ENCODE peak calls at places on chromosomes 4 and X, in four cellular contexts. A, I, T and N are unnamed samples.

GRCh38 chrX:102154900-102155805 is 624 bp downstream of the BEX5 start:
- DNase-seq in A (peak; percentile 6), I (no peak), T (peak; percentile 10), N (no peak)

GRCh38 chr4:89708903-89709361 is 128.0 kb downstream of the SNCA start:
- DNase-seq in A (peak; percentile 40), I (no peak), T (no peak), N (no peak)

GRCh38 chrX:17595456-17596035 is 141.7 kb upstream of the SCML1 start:
- DNase-seq in A (no peak), I (no peak), T (peak; percentile 91), N (no peak)

GRCh38 chrX:10062352-10062751 is 94.4 kb upstream of the CLCN4 start:
- DNase-seq in A (no peak), I (no peak), T (peak; percentile 52), N (no peak)

GRCh38 chr4:10456270-10457254 is 664 bp downstream of the ZNF518B start:
- DNase-seq in A (peak; percentile 50), I (peak; percentile 26), T (peak; percentile 29), N (no peak)

GRCh38 chr4:56026596-56026995 is 77.9 kb downstream of the CEP135 start:
- DNase-seq in A (no peak), I (no peak), T (peak; percentile 81), N (no peak)

GRCh38 chrX:65994519-65995501 is 45.1 kb downstream of the VSIG4 start:
- DNase-seq in A (no peak), I (no peak), T (no peak), N (no peak)

GRCh38 chr4:532588-533317 is 33.7 kb downstream of the PIGG start:
- DNase-seq in A (no peak), I (no peak), T (no peak), N (no peak)

GRCh38 chr4:73967891-73968290 is 13.9 kb downstream of the PF4 start:
- DNase-seq in A (no peak), I (no peak), T (no peak), N (no peak)

GRCh38 chrX:152817082-152817744 is 13.3 kb downstream of the CETN2 start:
- DNase-seq in A (peak; percentile 36), I (no peak), T (peak; percentile 36), N (peak; percentile 40)

GRCh38 chr4:105895324-105895608 is at the start of gene NPNT:
- DNase-seq in A (peak; percentile 79), I (peak; percentile 15), T (no peak), N (no peak)

GRCh38 chr4:150283689-150284088 is 205.4 kb downstream of the DCLK2 start:
- DNase-seq in A (no peak), I (no peak), T (no peak), N (no peak)

GRCh38 chrX:48493890-48494364 is 14.9 kb upstream of the PORCN start:
- DNase-seq in A (peak; percentile 52), I (no peak), T (no peak), N (peak; percentile 33)

GRCh38 chr4:82275431-82276423 is 98.1 kb downstream of the HNRNPD start:
- DNase-seq in A (no peak), I (no peak), T (peak; percentile 16), N (no peak)

GRCh38 chrX:110086916-110087484 is 84.1 kb downstream of the TMEM164 start:
- DNase-seq in A (no peak), I (no peak), T (peak; percentile 92), N (no peak)

GRCh38 chrX:150841466-150842197 is 56.8 kb downstream of the CD99L2 start:
- DNase-seq in A (no peak), I (no peak), T (peak; percentile 85), N (no peak)

GRCh38 chr4:1300466-1301455 is 11.1 kb downstream of the MAEA start:
- DNase-seq in A (no peak), I (peak; percentile 45), T (peak; percentile 80), N (peak; percentile 81)

GRCh38 chr4:113961322-113961698 is 18.1 kb downstream of the ARSJ start:
- DNase-seq in A (no peak), I (no peak), T (peak; percentile 65), N (no peak)

GRCh38 chr4:55592014-55592413 is at the start of gene PDCL2:
- DNase-seq in A (no peak), I (no peak), T (no peak), N (no peak)

GRCh38 chr4:61837395-61837794 is 637.3 kb downstream of the ADGRL3 start:
- DNase-seq in A (no peak), I (no peak), T (no peak), N (no peak)

GRCh38 chr4:4857001-4857808 is 2.3 kb upstream of the MSX1 start:
- DNase-seq in A (no peak), I (no peak), T (no peak), N (no peak)

GRCh38 chrX:48918303-48918643 is 551 bp downstream of the PIM2 start:
- DNase-seq in A (no peak), I (no peak), T (no peak), N (no peak)

GRCh38 chrX:115023139-115023538 is 5.7 kb upstream of the IL13RA2 start:
- DNase-seq in A (no peak), I (no peak), T (peak; percentile 96), N (peak; percentile 88)

GRCh38 chrX:119503484-119503861 is 35.2 kb downstream of the SLC25A5 start:
- DNase-seq in A (no peak), I (no peak), T (peak; percentile 80), N (no peak)

GRCh38 chr4:88104902-88105610 is 53.4 kb downstream of the ABCG2 start:
- DNase-seq in A (no peak), I (no peak), T (peak; percentile 92), N (no peak)

GRCh38 chrX:39815621-39816020 is 282.1 kb downstream of the BCOR start:
- DNase-seq in A (no peak), I (no peak), T (no peak), N (peak; percentile 56)

GRCh38 chr4:102620697-102621497 is 119.7 kb downstream of the NFKB1 start:
- DNase-seq in A (peak; percentile 66), I (no peak), T (peak; percentile 78), N (peak; percentile 78)

GRCh38 chr4:187227907-187228699 is 504.4 kb upstream of the FAT1 start:
- DNase-seq in A (no peak), I (no peak), T (peak; percentile 83), N (no peak)

GRCh38 chrX:8341814-8342590 is 122.6 kb upstream of the VCX3B start:
- DNase-seq in A (no peak), I (no peak), T (peak; percentile 93), N (peak; percentile 0)

GRCh38 chr4:168859888-168860694 is 150.0 kb downstream of the CBR4 start:
- DNase-seq in A (no peak), I (no peak), T (no peak), N (no peak)

GRCh38 chrX:34585561-34585960 is 71.5 kb downstream of the TMEM47 start:
- DNase-seq in A (no peak), I (no peak), T (no peak), N (peak; percentile 94)

GRCh38 chr4:78737020-78737419 is 39.1 kb upstream of the BMP2K start:
- DNase-seq in A (no peak), I (no peak), T (no peak), N (no peak)

GRCh38 chr4:84433603-84434232 is 65.4 kb downstream of the NKX6-1 start:
- DNase-seq in A (no peak), I (no peak), T (no peak), N (no peak)

GRCh38 chrX:104309169-104309568 is 54.4 kb upstream of the ESX1 start:
- DNase-seq in A (no peak), I (no peak), T (no peak), N (no peak)
- TF ChIP-seq CTCF in A (peak; percentile 10), I (no peak), T (no peak), N (no peak)

DNA sequence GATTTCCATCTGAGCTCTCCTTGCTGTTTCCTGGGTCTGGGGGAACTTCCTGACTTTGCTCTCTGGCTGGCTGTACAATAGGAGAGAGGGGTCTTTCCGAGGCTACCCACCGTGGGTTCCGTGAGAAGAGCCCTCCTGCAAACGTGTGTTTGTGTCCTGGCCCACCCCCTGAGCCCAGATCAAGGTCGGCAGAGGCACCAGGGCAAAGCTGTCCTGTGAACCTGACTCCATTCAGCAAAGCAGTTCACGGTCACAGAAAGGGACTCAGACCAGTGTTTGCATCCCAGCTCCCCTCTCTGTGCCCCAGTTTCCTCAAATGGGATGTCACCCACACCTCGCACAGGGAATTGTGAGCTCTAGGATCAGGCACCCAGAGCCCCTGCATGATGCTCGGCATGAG is 97.3 kb upstream of the PSAPL1 start:
- DNase-seq in A (no peak), I (no peak), T (no peak), N (no peak)
- H3K27me3 ChIP-seq in A (no peaks in the 10 kb centered on the region), I (no peaks in the 10 kb centered on the region), T (no peaks in the 10 kb centered on the region), N (no peaks in the 10 kb centered on the region)

DNA sequence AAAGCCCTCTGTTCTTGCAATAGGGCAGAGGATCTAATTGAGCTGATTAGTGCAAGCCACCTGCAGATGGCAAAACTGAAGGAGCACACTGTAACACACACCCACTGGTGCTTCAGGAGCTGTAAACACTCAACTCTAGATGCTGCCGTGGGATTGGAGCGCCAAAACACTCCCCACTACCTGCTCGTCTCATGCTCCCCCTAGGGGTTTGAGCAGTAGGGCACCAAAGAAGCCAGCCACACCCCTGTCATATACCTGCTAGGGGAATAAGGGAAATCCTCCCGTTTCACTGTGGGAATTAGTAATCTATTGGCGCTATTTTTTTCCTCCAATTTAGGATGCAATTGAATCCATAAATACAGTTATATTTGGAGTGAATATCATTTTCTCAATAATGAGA is 360.2 kb downstream of the GLUD2 start:
- DNase-seq in A (no peak), I (no peak), T (no peak), N (no peak)
- TF ChIP-seq CTCF in A (no peak), I (no peak), T (no peak), N (no peak)

GRCh38 chrX:96204928-96205327 is 479.7 kb upstream of the DIAPH2 start:
- DNase-seq in A (no peak), I (no peak), T (no peak), N (no peak)
- H3K27me3 ChIP-seq in A (no peaks in the 10 kb centered on the region), I (no peaks in the 10 kb centered on the region), T (no peaks in the 10 kb centered on the region), N (no peaks in the 10 kb centered on the region)

GRCh38 chrX:24987731-24988130 is 28.0 kb downstream of the ARX start:
- DNase-seq in A (no peak), I (no peak), T (no peak), N (no peak)

GRCh38 chrX:24993887-24994286 is 21.9 kb downstream of the ARX start:
- DNase-seq in A (no peak), I (no peak), T (no peak), N (no peak)

GRCh38 chrX:24985120-24985519 is 30.6 kb downstream of the ARX start:
- DNase-seq in A (no peak), I (no peak), T (no peak), N (no peak)

GRCh38 chrX:24988314-24988713 is 27.5 kb downstream of the ARX start:
- DNase-seq in A (no peak), I (no peak), T (no peak), N (peak; percentile 76)

GRCh38 chrX:24990585-24990984 is 25.2 kb downstream of the ARX start:
- DNase-seq in A (no peak), I (no peak), T (no peak), N (peak; percentile 93)
- TF ChIP-seq CTCF in A (no peak), I (no peak), T (no peak), N (peak; percentile 53)

DNA sequence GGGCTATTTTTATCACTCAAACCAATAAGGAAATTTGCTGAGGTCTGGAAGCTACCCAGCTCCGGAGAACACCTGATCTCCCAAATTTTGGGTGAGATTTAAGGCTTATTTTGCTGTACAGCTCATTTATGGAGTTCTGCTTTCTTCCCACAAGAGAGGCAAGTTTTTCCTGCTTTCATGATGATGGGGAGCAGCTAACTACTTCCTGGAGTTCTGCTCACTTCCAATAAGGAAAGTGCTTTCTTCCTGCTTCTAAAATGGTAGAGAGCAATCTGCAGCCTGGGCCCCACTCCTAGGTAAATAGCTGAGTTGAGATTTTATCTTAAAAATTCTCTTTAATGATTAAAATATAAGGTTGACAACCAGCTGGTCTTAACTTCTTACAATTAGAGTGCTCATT is 606.0 kb upstream of the HTR2C start:
- DNase-seq in A (no peak), I (no peak), T (no peak), N (no peak)
- H3K27me3 ChIP-seq in A (no peaks in the 10 kb centered on the region), I (no peaks in the 10 kb centered on the region), T (no peaks in the 10 kb centered on the region), N (no peaks in the 10 kb centered on the region)